ENCODE peak calls at places on chromosomes 6 and 20, in ten cellular contexts. I, X, P, G, R, H, Y, E, Z and N are unnamed samples.

GRCh38 chr6:19289408-19289967 is 547.7 kb upstream of the ID4 start:
- DNase-seq in I (no peak), X (no peak), P (peak; percentile 62), G (no peak), R (no peak), H (no peak), Y (no peak), E (no peak), Z (no peak), N (peak; percentile 32)

GRCh38 chr6:2766767-2767314 is 1.6 kb downstream of the WRNIP1 start:
- DNase-seq in I (no peak), X (no peak), P (peak; percentile 16), G (no peak), R (no peak), H (no peak), Y (no peak), E (no peak), Z (no peak), N (no peak)

GRCh38 chr20:17438436-17439039 is 92.6 kb downstream of the BFSP1 start:
- DNase-seq in I (no peak), X (no peak), P (no peak), G (no peak), R (peak; percentile 53), H (no peak), Y (no peak), E (no peak), Z (no peak), N (no peak)

GRCh38 chr6:142356271-142356938 is 54.6 kb downstream of the ADGRG6 start:
- DNase-seq in I (no peak), X (no peak), P (no peak), G (no peak), R (no peak), H (no peak), Y (no peak), E (no peak), Z (no peak), N (peak; percentile 15)

GRCh38 chr6:135227758-135228157 is 46.6 kb downstream of the MYB start:
- DNase-seq in I (no peak), X (no peak), P (no peak), G (no peak), R (no peak), H (no peak), Y (no peak), E (no peak), Z (no peak), N (no peak)

GRCh38 chr20:51650685-51651134 is 108.2 kb upstream of the NFATC2 start:
- DNase-seq in I (no peak), X (no peak), P (peak; percentile 73), G (no peak), R (no peak), H (no peak), Y (no peak), E (no peak), Z (no peak), N (peak; percentile 31)

GRCh38 chr6:112214749-112215269 is 39.6 kb downstream of the LAMA4 start:
- DNase-seq in I (no peak), X (no peak), P (peak; percentile 84), G (no peak), R (no peak), H (no peak), Y (no peak), E (no peak), Z (no peak), N (no peak)

GRCh38 chr20:19867940-19868371 is 109.9 kb downstream of the RIN2 start:
- DNase-seq in I (no peak), X (peak; percentile 76), P (no peak), G (no peak), R (no peak), H (peak; percentile 41), Y (peak; percentile 23), E (no peak), Z (peak; percentile 41), N (no peak)

GRCh38 chr20:20604357-20604756 is 108.1 kb downstream of the RALGAPA2 start:
- DNase-seq in I (no peak), X (no peak), P (no peak), G (no peak), R (no peak), H (no peak), Y (no peak), E (no peak), Z (no peak), N (no peak)

GRCh38 chr6:116827561-116828240 is 1.2 kb downstream of the GPRC6A start:
- DNase-seq in I (no peak), X (no peak), P (no peak), G (no peak), R (no peak), H (no peak), Y (no peak), E (no peak), Z (no peak), N (no peak)

GRCh38 chr6:73728548-73729205 is 32.7 kb downstream of the CD109 start:
- DNase-seq in I (no peak), X (no peak), P (no peak), G (no peak), R (no peak), H (no peak), Y (no peak), E (no peak), Z (no peak), N (no peak)

DNA sequence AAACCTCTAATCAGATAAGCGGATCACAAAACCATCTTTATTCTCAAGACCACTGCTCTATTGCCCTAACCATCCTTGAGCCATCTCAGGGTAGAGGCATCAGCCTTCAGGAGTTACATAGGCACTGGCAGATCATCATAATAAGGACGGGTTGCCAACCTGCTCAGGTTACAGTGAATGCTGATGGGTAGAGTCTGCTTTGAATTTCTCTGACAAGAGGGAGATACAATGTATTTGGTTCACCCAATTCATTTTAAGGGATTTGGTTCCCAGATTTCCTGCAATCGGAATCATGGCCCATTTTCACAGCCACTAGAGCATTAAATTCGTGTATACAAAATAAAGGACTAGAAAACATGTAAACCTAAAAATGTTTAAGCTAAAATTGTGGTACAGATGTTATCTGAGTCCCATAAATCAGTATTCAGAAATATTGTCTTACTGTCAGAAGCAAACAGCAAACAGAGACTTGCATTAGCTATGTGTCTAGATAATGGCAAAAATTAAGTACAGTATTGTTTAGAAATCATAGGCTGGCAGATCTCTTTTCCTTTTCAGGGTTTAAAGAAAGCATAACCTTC is 41.9 kb upstream of the TMEM170B start:
- DNase-seq in I (no peak), X (no peak), P (peak; percentile 21), G (no peak), R (no peak), H (no peak), Y (no peak), E (no peak), Z (no peak), N (no peak)
- H3K27ac ChIP-seq in I (no peak overlapping the region), X (peak overlapping the region; percentile 65), P (peak overlapping the region; percentile 22), G (no peak overlapping the region), R (no peak overlapping the region), H (no peak overlapping the region), Y (peak overlapping the region; percentile 44), E (no peak overlapping the region), Z (peak overlapping the region; percentile 10), N (peak overlapping the region; percentile 3)

GRCh38 chr6:92682999-92683398 is 736.4 kb downstream of the EPHA7 start:
- DNase-seq in I (no peak), X (no peak), P (peak; percentile 68), G (no peak), R (no peak), H (no peak), Y (no peak), E (no peak), Z (no peak), N (no peak)
- H3K27ac ChIP-seq in I (no peak overlapping the region), X (no peak overlapping the region), P (peak overlapping the region; percentile 64), G (no peak overlapping the region), R (no peak overlapping the region), H (no peak overlapping the region), Y (no peak overlapping the region), E (no peak overlapping the region), Z (no peak overlapping the region), N (no peak overlapping the region)

GRCh38 chr6:24565196-24565595 is 70.4 kb downstream of the ALDH5A1 start:
- DNase-seq in I (no peak), X (no peak), P (no peak), G (no peak), R (no peak), H (no peak), Y (no peak), E (no peak), Z (no peak), N (no peak)
- H3K27ac ChIP-seq in I (no peak overlapping the region), X (no peak overlapping the region), P (no peak overlapping the region), G (no peak overlapping the region), R (no peak overlapping the region), H (no peak overlapping the region), Y (no peak overlapping the region), E (no peak overlapping the region), Z (no peak overlapping the region), N (no peak overlapping the region)

DNA sequence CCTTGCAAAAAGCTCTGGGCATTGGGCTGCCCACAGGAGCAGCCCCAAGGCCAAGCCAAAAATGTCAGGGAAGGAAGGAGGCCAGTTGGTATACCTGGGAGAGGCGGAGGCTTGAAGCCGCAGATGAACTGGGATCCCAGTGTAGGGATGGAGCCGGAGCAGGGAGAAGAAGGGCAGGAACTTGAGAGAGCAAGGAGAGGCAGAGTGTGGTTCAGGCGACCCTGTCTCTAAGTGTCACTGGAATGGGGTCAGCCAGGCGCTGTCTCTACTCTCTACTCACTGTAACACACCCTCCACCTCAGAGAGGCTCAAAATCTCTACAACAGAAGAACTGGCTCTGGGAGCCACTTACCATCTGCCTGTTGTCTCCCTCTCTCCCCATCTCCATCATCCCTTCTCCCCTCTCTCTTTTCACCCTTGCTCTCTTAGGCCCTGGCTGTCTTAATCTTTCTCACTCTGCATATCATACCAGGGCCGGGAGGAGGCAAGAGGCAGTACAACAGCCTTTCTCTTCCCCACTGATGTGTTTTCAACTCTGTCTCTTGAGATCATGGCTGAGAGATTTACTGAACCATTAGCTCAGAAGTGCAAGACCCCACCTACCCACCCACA is 93.3 kb downstream of the CRYBG1 start:
- DNase-seq in I (no peak), X (no peak), P (no peak), G (no peak), R (peak; percentile 53), H (no peak), Y (no peak), E (no peak), Z (no peak), N (no peak)
- H3K27ac ChIP-seq in I (no peak overlapping the region), X (no peak overlapping the region), P (no peak overlapping the region), G (no peak overlapping the region), R (no peak overlapping the region), H (no peak overlapping the region), Y (no peak overlapping the region), E (no peak overlapping the region), Z (no peak overlapping the region), N (no peak overlapping the region)